ENCODE peak calls at places on chromosomes 1 and 21, in seven cellular contexts. V, J, S, B, D, Z and P are unnamed samples.
A peak's percentile ranks its signal among the peaks of the same experiment; 100 is the strongest.

GRCh38 chr1:11184973-11185372 is 4.2 kb upstream of the ANGPTL7 start:
- DNase-seq in J (no peak), V (no peak), B (no peak), Z (no peak), D (no peak), S (no peak), P (no peak)

GRCh38 chr1:202505356-202505755 is 156.9 kb downstream of the PPP1R12B start:
- DNase-seq in Z (peak; percentile 67), J (peak; percentile 21), S (no peak), B (no peak), V (peak; percentile 75), D (no peak), P (no peak)

GRCh38 chr1:109083923-109084322 is 6.6 kb upstream of the TMEM167B start:
- DNase-seq in Z (no peak), B (no peak), S (no peak), V (no peak), J (no peak), D (no peak), P (no peak)

GRCh38 chr1:234928642-234929041 is 200.0 kb downstream of the TOMM20 start:
- DNase-seq in Z (no peak), B (no peak), D (no peak), S (no peak), V (no peak), J (no peak), P (no peak)

GRCh38 chr1:173489149-173489600 is 12.0 kb downstream of the PRDX6 start:
- DNase-seq in Z (no peak), D (peak; percentile 30), B (peak; percentile 57), J (peak; percentile 41), S (no peak), V (no peak), P (no peak)

GRCh38 chr1:47554901-47555300 is 117.1 kb downstream of the FOXD2 start:
- DNase-seq in D (no peak), B (no peak), S (no peak), J (no peak), V (no peak), Z (peak; percentile 29), P (no peak)

GRCh38 chr1:8025671-8026144 is 401 bp downstream of the ERRFI1 start:
- DNase-seq in S (peak; percentile 73), D (no peak), J (no peak), V (no peak), B (peak; percentile 56), Z (no peak), P (no peak)

GRCh38 chr1:161549652-161550051 is at the start of gene FCGR3A:
- DNase-seq in D (no peak), V (no peak), B (no peak), J (no peak), S (no peak), Z (no peak), P (no peak)

GRCh38 chr1:223246468-223246867 is 103.4 kb upstream of the TLR5 start:
- DNase-seq in V (no peak), S (peak; percentile 31), Z (no peak), J (no peak), D (no peak), B (peak; percentile 24), P (no peak)

GRCh38 chr1:155064109-155064812 is 721 bp downstream of the EFNA4 start:
- DNase-seq in B (peak; percentile 89), D (peak; percentile 53), S (no peak), V (no peak), J (peak; percentile 81), Z (no peak), P (peak; percentile 67)

GRCh38 chr1:175887981-175888428 is 144.6 kb upstream of the TNR start:
- DNase-seq in D (peak; percentile 23), S (no peak), B (peak; percentile 95), Z (peak; percentile 61), J (peak; percentile 85), V (no peak), P (peak; percentile 70)

GRCh38 chr1:180778782-180779398 is 133.8 kb upstream of the KIAA1614 start:
- DNase-seq in S (no peak), Z (no peak), V (no peak), D (no peak), B (peak; percentile 62), J (peak; percentile 27), P (peak; percentile 21)

GRCh38 chr1:247456914-247457638 is 828 bp downstream of the OR2B11 start:
- DNase-seq in D (no peak), V (no peak), Z (no peak), B (no peak), S (no peak), J (no peak), P (no peak)

GRCh38 chr1:64514197-64514765 is 44.4 kb downstream of the CACHD1 start:
- DNase-seq in D (no peak), J (peak; percentile 51), S (no peak), B (no peak), V (peak; percentile 74), Z (peak; percentile 81), P (no peak)

GRCh38 chr1:94037392-94038229 is 83.3 kb downstream of the ABCA4 start:
- DNase-seq in Z (no peak), S (no peak), J (no peak), B (no peak), D (no peak), V (no peak), P (no peak)

GRCh38 chr1:214317734-214318133 is 36.8 kb downstream of the SMYD2 start:
- DNase-seq in Z (no peak), B (no peak), S (no peak), D (no peak), J (no peak), V (no peak), P (no peak)

GRCh38 chr1:13507075-13507474 is 6.7 kb downstream of the LRRC38 start:
- DNase-seq in S (no peak), J (no peak), V (no peak), B (no peak), D (no peak), Z (no peak), P (no peak)

GRCh38 chr1:13624526-13624925 is 40.9 kb downstream of the PDPN start:
- DNase-seq in V (no peak), D (no peak), B (no peak), Z (no peak), S (no peak), J (no peak), P (no peak)

GRCh38 chr1:99728494-99729235 is 37.8 kb downstream of the FRRS1 start:
- DNase-seq in V (no peak), J (no peak), Z (peak; percentile 51), D (no peak), B (peak; percentile 76), S (no peak), P (peak; percentile 79)

GRCh38 chr1:207805841-207806421 is 54.1 kb downstream of the CD46 start:
- DNase-seq in J (peak; percentile 55), Z (peak; percentile 97), V (peak; percentile 85), B (peak; percentile 28), S (peak; percentile 90), D (peak; percentile 35), P (no peak)

GRCh38 chr1:5667513-5668325 is 324.5 kb downstream of the NPHP4 start:
- DNase-seq in Z (no peak), D (no peak), V (no peak), S (no peak), B (peak; percentile 37), J (no peak), P (peak; percentile 16)

GRCh38 chr1:25523512-25523911 is 19.9 kb upstream of the LDLRAP1 start:
- DNase-seq in J (no peak), S (no peak), B (peak; percentile 67), D (peak; percentile 24), Z (peak; percentile 18), V (no peak), P (no peak)

GRCh38 chr21:42799516-42799915 is 79.8 kb downstream of the WDR4 start:
- DNase-seq in S (no peak), B (peak; percentile 38), V (no peak), D (no peak), J (no peak), Z (no peak), P (no peak)

GRCh38 chr1:40783001-40783905 is at the start of gene KCNQ4:
- DNase-seq in J (peak; percentile 59), S (no peak), B (peak; percentile 90), Z (no peak), D (peak; percentile 50), V (no peak), P (peak; percentile 62)
- H3K27me3 ChIP-seq in J (peaks cover 29% of the 10 kb centered on the region), S (peaks cover 6% of the 10 kb centered on the region), B (peaks cover 55% of the 10 kb centered on the region), Z (peaks cover 5% of the 10 kb centered on the region), D (no peaks in the 10 kb centered on the region), V (peaks cover 31% of the 10 kb centered on the region), P (no peaks in the 10 kb centered on the region)

GRCh38 chr1:156129687-156130577 is 15.4 kb downstream of the LMNA start:
- DNase-seq in V (peak; percentile 93), S (peak; percentile 96), B (peak; percentile 98), D (peak; percentile 98), J (peak; percentile 97), Z (peak; percentile 93), P (peak; percentile 97)
- H3K4me3 ChIP-seq in V (peak overlapping the region; percentile 49), S (peak overlapping the region; percentile 30), B (no peak overlapping the region), D (peak overlapping the region; percentile 20), J (no peak overlapping the region), Z (peak overlapping the region; percentile 5), P (no peak overlapping the region)

GRCh38 chr1:225882699-225883615 is 777 bp upstream of the TMEM63A start:
- DNase-seq in V (no peak), J (peak; percentile 65), D (peak; percentile 62), Z (no peak), S (peak; percentile 80), B (peak; percentile 85), P (peak; percentile 46)

GRCh38 chr1:225881081-225882007 is 836 bp downstream of the TMEM63A start:
- DNase-seq in V (no peak), B (peak; percentile 83), J (peak; percentile 74), Z (no peak), S (no peak), D (peak; percentile 73), P (no peak)

GRCh38 chr1:225880636-225881035 is 1.5 kb downstream of the TMEM63A start:
- DNase-seq in S (no peak), V (no peak), Z (no peak), D (no peak), B (no peak), J (no peak), P (no peak)

GRCh38 chr1:225883616-225884265 is 1.6 kb upstream of the TMEM63A start:
- DNase-seq in B (no peak), Z (no peak), V (no peak), J (no peak), D (no peak), S (no peak), P (no peak)

GRCh38 chr1:225882008-225882698 is at the start of gene TMEM63A:
- DNase-seq in B (peak; percentile 98), V (peak; percentile 52), S (peak; percentile 96), D (peak; percentile 95), J (peak; percentile 94), Z (peak; percentile 76), P (peak; percentile 90)
- TF ChIP-seq CTCF in B (peak; percentile 51), V (peak; percentile 19), S (peak; percentile 44), D (no peak), J (peak; percentile 33), Z (peak; percentile 28), P (peak; percentile 43)

GRCh38 chr1:23371987-23372386 is 2.4 kb upstream of the ZNF436 start:
- DNase-seq in D (no peak), S (no peak), B (peak; percentile 92), V (no peak), J (no peak), Z (no peak), P (no peak)
- H3K27me3 ChIP-seq in D (no peaks in the 10 kb centered on the region), S (no peaks in the 10 kb centered on the region), B (no peaks in the 10 kb centered on the region), V (no peaks in the 10 kb centered on the region), J (no peaks in the 10 kb centered on the region), Z (no peaks in the 10 kb centered on the region), P (no peaks in the 10 kb centered on the region)